ENCODE peak calls at places on chromosome 16, in ten cellular contexts. One of them, this sample, is unnamed. For H3K9me3, the result is how much of the 10 kb centered on the place peaks cover.

GRCh38 chr16:85136213-85136704 is 24.0 kb upstream of the CIBAR2 start:
- DNase-seq in A549: no peak
- DNase-seq in AG04450: no peak
- DNase-seq in lung: no peak
- DNase-seq in hepatocyte: no peak
- DNase-seq in IMR-90: no peak
- DNase-seq in CD4-positive, alpha-beta memory T cell: no peak
- DNase-seq in Panc1: no peak
- DNase-seq in mesenchymal stem cell: peak
- DNase-seq in CD8-positive, alpha-beta T cell: no peak
- DNase-seq in this sample: no peak

GRCh38 chr16:24741862-24742261 is 12.4 kb downstream of the TNRC6A start:
- DNase-seq in A549: no peak
- DNase-seq in AG04450: no peak
- DNase-seq in lung: no peak
- DNase-seq in hepatocyte: no peak
- DNase-seq in IMR-90: no peak
- DNase-seq in CD4-positive, alpha-beta memory T cell: no peak
- DNase-seq in Panc1: no peak
- DNase-seq in mesenchymal stem cell: no peak
- DNase-seq in CD8-positive, alpha-beta T cell: no peak
- DNase-seq in this sample: no peak

GRCh38 chr16:30369091-30369937 is 980 bp downstream of the TBC1D10B start:
- DNase-seq in A549: no peak
- DNase-seq in AG04450: no peak
- DNase-seq in lung: no peak
- DNase-seq in hepatocyte: peak
- DNase-seq in IMR-90: no peak
- DNase-seq in CD4-positive, alpha-beta memory T cell: no peak
- DNase-seq in Panc1: no peak
- DNase-seq in mesenchymal stem cell: peak
- DNase-seq in CD8-positive, alpha-beta T cell: no peak
- DNase-seq in this sample: no peak

GRCh38 chr16:66948034-66948821 is 12.8 kb upstream of the CES3 start:
- DNase-seq in A549: no peak
- DNase-seq in AG04450: no peak
- DNase-seq in lung: no peak
- DNase-seq in hepatocyte: no peak
- DNase-seq in IMR-90: no peak
- DNase-seq in CD4-positive, alpha-beta memory T cell: no peak
- DNase-seq in Panc1: no peak
- DNase-seq in mesenchymal stem cell: no peak
- DNase-seq in CD8-positive, alpha-beta T cell: no peak
- DNase-seq in this sample: no peak

GRCh38 chr16:84103678-84104077 is 13.1 kb downstream of the MBTPS1 start:
- DNase-seq in A549: no peak
- DNase-seq in AG04450: no peak
- DNase-seq in lung: no peak
- DNase-seq in hepatocyte: no peak
- DNase-seq in IMR-90: no peak
- DNase-seq in CD4-positive, alpha-beta memory T cell: no peak
- DNase-seq in Panc1: no peak
- DNase-seq in mesenchymal stem cell: no peak
- DNase-seq in CD8-positive, alpha-beta T cell: no peak
- DNase-seq in this sample: no peak

GRCh38 chr16:81701296-81701970 is 77.7 kb upstream of the PLCG2 start:
- DNase-seq in A549: no peak
- DNase-seq in AG04450: no peak
- DNase-seq in lung: no peak
- DNase-seq in hepatocyte: no peak
- DNase-seq in IMR-90: no peak
- DNase-seq in CD4-positive, alpha-beta memory T cell: no peak
- DNase-seq in Panc1: no peak
- DNase-seq in mesenchymal stem cell: no peak
- DNase-seq in CD8-positive, alpha-beta T cell: no peak
- DNase-seq in this sample: no peak

GRCh38 chr16:79767597-79768280 is 167.2 kb upstream of the MAF start:
- DNase-seq in A549: peak
- DNase-seq in AG04450: no peak
- DNase-seq in lung: no peak
- DNase-seq in hepatocyte: peak
- DNase-seq in IMR-90: no peak
- DNase-seq in CD4-positive, alpha-beta memory T cell: no peak
- DNase-seq in Panc1: no peak
- DNase-seq in mesenchymal stem cell: peak
- DNase-seq in CD8-positive, alpha-beta T cell: no peak
- DNase-seq in this sample: no peak

GRCh38 chr16:12646490-12647274 is 157.0 kb downstream of the CPPED1 start:
- DNase-seq in A549: peak
- DNase-seq in AG04450: no peak
- DNase-seq in lung: no peak
- DNase-seq in hepatocyte: no peak
- DNase-seq in IMR-90: no peak
- DNase-seq in CD4-positive, alpha-beta memory T cell: peak
- DNase-seq in Panc1: no peak
- DNase-seq in mesenchymal stem cell: peak
- DNase-seq in CD8-positive, alpha-beta T cell: no peak
- DNase-seq in this sample: no peak

GRCh38 chr16:53061701-53062159 is 6.9 kb downstream of the CHD9 start:
- DNase-seq in A549: no peak
- DNase-seq in AG04450: no peak
- DNase-seq in lung: peak
- DNase-seq in hepatocyte: no peak
- DNase-seq in IMR-90: no peak
- DNase-seq in CD4-positive, alpha-beta memory T cell: no peak
- DNase-seq in Panc1: no peak
- DNase-seq in mesenchymal stem cell: no peak
- DNase-seq in CD8-positive, alpha-beta T cell: no peak
- DNase-seq in this sample: no peak

GRCh38 chr16:9971907-9972306 is 210.3 kb downstream of the GRIN2A start:
- DNase-seq in A549: no peak
- DNase-seq in AG04450: no peak
- DNase-seq in lung: no peak
- DNase-seq in hepatocyte: no peak
- DNase-seq in IMR-90: no peak
- DNase-seq in CD4-positive, alpha-beta memory T cell: no peak
- DNase-seq in Panc1: no peak
- DNase-seq in mesenchymal stem cell: no peak
- DNase-seq in CD8-positive, alpha-beta T cell: no peak
- DNase-seq in this sample: no peak

GRCh38 chr16:3388325-3388724 is 12.5 kb downstream of the ZSCAN32 start:
- DNase-seq in A549: no peak
- DNase-seq in AG04450: no peak
- DNase-seq in lung: no peak
- DNase-seq in hepatocyte: no peak
- DNase-seq in IMR-90: no peak
- DNase-seq in CD4-positive, alpha-beta memory T cell: no peak
- DNase-seq in Panc1: no peak
- DNase-seq in mesenchymal stem cell: no peak
- DNase-seq in CD8-positive, alpha-beta T cell: no peak
- DNase-seq in this sample: no peak

GRCh38 chr16:89201467-89202377 is 1.4 kb upstream of the SLC22A31 start:
- DNase-seq in A549: peak
- DNase-seq in AG04450: no peak
- DNase-seq in lung: peak
- DNase-seq in hepatocyte: peak
- DNase-seq in IMR-90: peak
- DNase-seq in CD4-positive, alpha-beta memory T cell: peak
- DNase-seq in Panc1: no peak
- DNase-seq in mesenchymal stem cell: peak
- DNase-seq in CD8-positive, alpha-beta T cell: peak
- DNase-seq in this sample: peak

GRCh38 chr16:743794-744500 is 3.1 kb upstream of the CIAO3 start:
- DNase-seq in A549: no peak
- DNase-seq in AG04450: no peak
- DNase-seq in lung: no peak
- DNase-seq in hepatocyte: no peak
- DNase-seq in IMR-90: no peak
- DNase-seq in CD4-positive, alpha-beta memory T cell: no peak
- DNase-seq in Panc1: no peak
- DNase-seq in mesenchymal stem cell: no peak
- DNase-seq in CD8-positive, alpha-beta T cell: no peak
- DNase-seq in this sample: peak

GRCh38 chr16:745739-746138 is 4.9 kb upstream of the CIAO3 start:
- DNase-seq in A549: no peak
- DNase-seq in AG04450: no peak
- DNase-seq in lung: peak
- DNase-seq in hepatocyte: peak
- DNase-seq in IMR-90: no peak
- DNase-seq in CD4-positive, alpha-beta memory T cell: no peak
- DNase-seq in Panc1: no peak
- DNase-seq in mesenchymal stem cell: no peak
- DNase-seq in CD8-positive, alpha-beta T cell: no peak
- DNase-seq in this sample: no peak

GRCh38 chr16:749010-749409 is 8.2 kb upstream of the CIAO3 start:
- DNase-seq in A549: no peak
- DNase-seq in AG04450: peak
- DNase-seq in lung: no peak
- DNase-seq in hepatocyte: peak
- DNase-seq in IMR-90: peak
- DNase-seq in CD4-positive, alpha-beta memory T cell: no peak
- DNase-seq in Panc1: no peak
- DNase-seq in mesenchymal stem cell: peak
- DNase-seq in CD8-positive, alpha-beta T cell: no peak
- DNase-seq in this sample: no peak

GRCh38 chr16:747978-748746 is 7.4 kb upstream of the CIAO3 start:
- DNase-seq in A549: no peak
- DNase-seq in AG04450: no peak
- DNase-seq in lung: no peak
- DNase-seq in hepatocyte: no peak
- DNase-seq in IMR-90: no peak
- DNase-seq in CD4-positive, alpha-beta memory T cell: no peak
- DNase-seq in Panc1: no peak
- DNase-seq in mesenchymal stem cell: no peak
- DNase-seq in CD8-positive, alpha-beta T cell: no peak
- DNase-seq in this sample: no peak

GRCh38 chr16:746637-747036 is 5.8 kb upstream of the CIAO3 start:
- DNase-seq in A549: no peak
- DNase-seq in AG04450: no peak
- DNase-seq in lung: no peak
- DNase-seq in hepatocyte: no peak
- DNase-seq in IMR-90: no peak
- DNase-seq in CD4-positive, alpha-beta memory T cell: no peak
- DNase-seq in Panc1: no peak
- DNase-seq in mesenchymal stem cell: no peak
- DNase-seq in CD8-positive, alpha-beta T cell: no peak
- DNase-seq in this sample: no peak
- H3K9me3 ChIP-seq in A549: under half
- H3K9me3 ChIP-seq in AG04450: under half
- H3K9me3 ChIP-seq in lung: under half
- H3K9me3 ChIP-seq in hepatocyte: under half
- H3K9me3 ChIP-seq in IMR-90: under half
- H3K9me3 ChIP-seq in CD4-positive, alpha-beta memory T cell: under half
- H3K9me3 ChIP-seq in Panc1: under half
- H3K9me3 ChIP-seq in mesenchymal stem cell: under half
- H3K9me3 ChIP-seq in CD8-positive, alpha-beta T cell: under half
- H3K9me3 ChIP-seq in this sample: under half

DNA sequence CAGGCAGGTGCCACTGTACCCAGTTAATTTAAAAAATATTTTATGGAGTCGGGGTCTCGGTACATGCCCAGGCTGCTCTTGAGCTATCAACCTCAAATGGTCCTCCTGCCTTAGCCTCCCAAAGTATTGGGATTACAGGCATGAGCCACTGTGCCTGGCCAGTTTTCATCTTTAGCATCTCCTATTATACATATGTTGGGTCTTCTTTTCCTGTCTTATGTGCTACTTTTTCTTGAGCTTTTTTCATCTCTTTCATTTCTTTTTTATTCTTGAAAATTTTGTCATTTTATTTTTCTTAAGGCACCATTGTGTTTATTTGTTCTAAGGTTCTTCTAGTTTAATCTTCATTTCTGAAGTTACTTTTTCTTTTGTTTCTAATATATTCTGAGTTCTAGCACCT is 20.7 kb downstream of the BANP start:
- DNase-seq in A549: peak
- DNase-seq in AG04450: no peak
- DNase-seq in lung: no peak
- DNase-seq in hepatocyte: no peak
- DNase-seq in IMR-90: no peak
- DNase-seq in CD4-positive, alpha-beta memory T cell: no peak
- DNase-seq in Panc1: no peak
- DNase-seq in mesenchymal stem cell: no peak
- DNase-seq in CD8-positive, alpha-beta T cell: no peak
- DNase-seq in this sample: no peak
- H3K9me3 ChIP-seq in A549: under half
- H3K9me3 ChIP-seq in AG04450: under half
- H3K9me3 ChIP-seq in lung: under half
- H3K9me3 ChIP-seq in hepatocyte: under half
- H3K9me3 ChIP-seq in IMR-90: under half
- H3K9me3 ChIP-seq in CD4-positive, alpha-beta memory T cell: under half
- H3K9me3 ChIP-seq in Panc1: under half
- H3K9me3 ChIP-seq in mesenchymal stem cell: under half
- H3K9me3 ChIP-seq in CD8-positive, alpha-beta T cell: under half
- H3K9me3 ChIP-seq in this sample: under half

DNA sequence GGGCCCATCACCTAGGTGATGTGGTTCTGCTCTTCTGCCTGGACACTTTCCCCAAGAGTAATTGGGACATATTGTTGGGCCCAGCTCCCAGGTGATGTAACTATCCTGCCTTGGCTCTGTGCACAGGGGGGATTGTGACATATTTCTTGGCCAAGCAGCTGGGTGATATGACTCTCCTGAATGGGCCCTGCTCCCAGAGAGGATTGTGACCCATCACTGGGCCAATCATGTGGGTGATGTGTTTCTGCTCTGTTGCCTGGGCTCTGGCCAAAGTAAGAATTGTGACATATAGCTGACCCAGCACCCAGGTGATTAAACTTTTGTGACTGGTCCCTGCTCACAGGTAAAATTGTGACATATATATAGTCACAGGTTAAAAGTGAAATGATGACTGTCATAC is 1904.9 kb downstream of the TP53TG3F start:
- DNase-seq in A549: no peak
- DNase-seq in AG04450: no peak
- DNase-seq in lung: no peak
- DNase-seq in hepatocyte: no peak
- DNase-seq in IMR-90: no peak
- DNase-seq in CD4-positive, alpha-beta memory T cell: no peak
- DNase-seq in Panc1: no peak
- DNase-seq in mesenchymal stem cell: no peak
- DNase-seq in CD8-positive, alpha-beta T cell: no peak
- DNase-seq in this sample: no peak
- H3K9me3 ChIP-seq in A549: under half
- H3K9me3 ChIP-seq in AG04450: under half
- H3K9me3 ChIP-seq in lung: under half
- H3K9me3 ChIP-seq in hepatocyte: under half
- H3K9me3 ChIP-seq in IMR-90: under half
- H3K9me3 ChIP-seq in CD4-positive, alpha-beta memory T cell: under half
- H3K9me3 ChIP-seq in Panc1: under half
- H3K9me3 ChIP-seq in mesenchymal stem cell: under half
- H3K9me3 ChIP-seq in CD8-positive, alpha-beta T cell: under half
- H3K9me3 ChIP-seq in this sample: under half

DNA sequence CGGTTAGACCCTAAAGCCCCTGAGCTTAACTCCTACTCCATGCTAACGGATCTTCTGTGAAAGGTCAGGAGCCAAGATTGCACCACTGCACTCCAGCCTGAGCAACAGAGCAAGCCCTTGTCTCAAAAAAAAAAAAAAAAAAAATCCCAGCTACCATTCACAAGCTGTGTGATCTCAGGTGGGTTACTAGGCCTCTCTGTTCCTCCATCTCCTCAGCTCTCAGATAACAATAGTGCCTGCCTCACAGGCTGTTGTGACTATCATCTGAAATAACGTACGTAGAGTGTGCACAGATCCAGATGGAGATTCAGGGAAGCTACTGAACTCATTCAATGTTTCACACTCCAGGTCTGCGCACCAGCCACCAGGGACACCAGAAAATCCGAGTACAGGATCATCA is 57.8 kb downstream of the C16orf95 start:
- DNase-seq in A549: no peak
- DNase-seq in AG04450: no peak
- DNase-seq in lung: no peak
- DNase-seq in hepatocyte: no peak
- DNase-seq in IMR-90: no peak
- DNase-seq in CD4-positive, alpha-beta memory T cell: no peak
- DNase-seq in Panc1: no peak
- DNase-seq in mesenchymal stem cell: no peak
- DNase-seq in CD8-positive, alpha-beta T cell: no peak
- DNase-seq in this sample: no peak
- H3K9me3 ChIP-seq in A549: under half
- H3K9me3 ChIP-seq in AG04450: under half
- H3K9me3 ChIP-seq in lung: under half
- H3K9me3 ChIP-seq in hepatocyte: under half
- H3K9me3 ChIP-seq in IMR-90: under half
- H3K9me3 ChIP-seq in CD4-positive, alpha-beta memory T cell: under half
- H3K9me3 ChIP-seq in Panc1: under half
- H3K9me3 ChIP-seq in mesenchymal stem cell: under half
- H3K9me3 ChIP-seq in CD8-positive, alpha-beta T cell: under half
- H3K9me3 ChIP-seq in this sample: under half

This sample was measured in T-helper 17 cell.